ENCODE peak calls at places on chromosomes 6 and 20, in seven cellular contexts. T is esophagus muscularis mucosa; X is body of pancreas; A is CD8-positive, alpha-beta memory T cell; Z is adrenal gland; P is GM23338; K is thyroid gland. L is an unnamed sample. For H3K4me1, the result is how much of the 10 kb centered on the place peaks cover.

GRCh38 chr6:35663447-35664235 is 25.1 kb downstream of the FKBP5 start:
- DNase-seq in X (no peak), A (no peak), Z (no peak), P (peak), T (no peak), K (no peak), L (no peak)

GRCh38 chr6:106757267-106757666 is 127.9 kb downstream of the QRSL1 start:
- DNase-seq in T (no peak), X (no peak), K (no peak), A (no peak), Z (no peak), P (no peak), L (no peak)

GRCh38 chr20:58623579-58624473 is 27.3 kb upstream of the STX16 start:
- DNase-seq in K (no peak), A (no peak), T (no peak), P (no peak), Z (peak), X (peak), L (no peak)

GRCh38 chr6:25612666-25613065 is 39.3 kb upstream of the SCGN start:
- DNase-seq in A (no peak), T (no peak), Z (no peak), K (no peak), X (no peak), P (no peak), L (no peak)

GRCh38 chr6:36387440-36388303 is at the start of gene ETV7:
- DNase-seq in A (peak), Z (peak), T (no peak), K (peak), P (peak), X (peak), L (peak)

GRCh38 chr6:26048590-26048989 is 38.6 kb upstream of the HFE start:
- DNase-seq in Z (no peak), K (no peak), T (no peak), X (no peak), A (no peak), P (no peak), L (no peak)

GRCh38 chr6:10837009-10837691 is 1.2 kb downstream of the MAK start:
- DNase-seq in X (peak), T (no peak), K (peak), P (peak), A (no peak), Z (peak), L (peak)

GRCh38 chr6:166625356-166625755 is 1.7 kb downstream of the RPS6KA2 start:
- DNase-seq in P (no peak), K (peak), A (no peak), Z (no peak), T (no peak), X (no peak), L (no peak)

GRCh38 chr20:9332783-9333482 is 181.5 kb upstream of the LAMP5 start:
- DNase-seq in Z (no peak), P (no peak), A (no peak), T (no peak), K (no peak), X (no peak), L (no peak)

GRCh38 chr6:134195164-134195906 is 122.6 kb downstream of the SGK1 start:
- DNase-seq in P (no peak), X (no peak), A (no peak), T (no peak), Z (no peak), K (no peak), L (no peak)

GRCh38 chr6:155078331-155078745 is 83.2 kb downstream of the TIAM2 start:
- DNase-seq in A (no peak), T (peak), Z (peak), X (no peak), P (no peak), K (peak), L (no peak)

GRCh38 chr20:38645980-38646858 is 44.6 kb downstream of the ARHGAP40 start:
- DNase-seq in K (peak), A (peak), X (peak), Z (peak), P (peak), T (peak), L (peak)

GRCh38 chr20:60297649-60298048 is 339.4 kb downstream of the CDH26 start:
- DNase-seq in X (no peak), A (no peak), T (no peak), P (no peak), K (peak), Z (no peak), L (no peak)

GRCh38 chr6:167225903-167226508 is 65.1 kb upstream of the UNC93A start:
- DNase-seq in P (peak), K (no peak), T (no peak), Z (no peak), X (no peak), A (no peak), L (peak)

GRCh38 chr6:26309731-26310142 is 55.3 kb upstream of the BTN3A2 start:
- DNase-seq in K (no peak), T (no peak), P (no peak), X (no peak), Z (no peak), A (no peak), L (no peak)

GRCh38 chr6:136920858-136921520 is 1.1 kb upstream of the SLC35D3 start:
- DNase-seq in K (no peak), X (peak), Z (no peak), A (no peak), T (peak), P (peak), L (peak)

GRCh38 chr6:154243793-154244768 is 112.5 kb downstream of the IPCEF1 start:
- DNase-seq in Z (no peak), X (no peak), K (no peak), P (no peak), A (no peak), T (no peak), L (no peak)

GRCh38 chr6:161301338-161301737 is 27.5 kb upstream of the AGPAT4 start:
- DNase-seq in T (peak), Z (no peak), A (no peak), X (no peak), P (no peak), K (no peak), L (no peak)

GRCh38 chr20:58630063-58630462 is 21.0 kb upstream of the STX16 start:
- DNase-seq in X (no peak), K (no peak), P (no peak), A (no peak), Z (no peak), T (no peak), L (no peak)

GRCh38 chr20:60976139-60976538 is 275.9 kb upstream of the CDH4 start:
- DNase-seq in A (no peak), T (no peak), P (no peak), X (no peak), K (no peak), Z (no peak), L (no peak)

GRCh38 chr20:58818585-58819285 is 32.0 kb downstream of the GNAS-AS1 start:
- DNase-seq in X (no peak), P (no peak), K (no peak), T (no peak), A (no peak), Z (no peak), L (no peak)

GRCh38 chr6:108684809-108685329 is 124.2 kb downstream of the FOXO3 start:
- DNase-seq in X (no peak), K (no peak), P (no peak), Z (peak), A (no peak), T (no peak), L (no peak)

GRCh38 chr20:61698598-61698960 is 367.1 kb downstream of the TAF4 start:
- DNase-seq in P (no peak), A (no peak), Z (no peak), T (no peak), K (no peak), X (no peak), L (no peak)

GRCh38 chr6:2938632-2939083 is 32.7 kb downstream of the SERPINB6 start:
- DNase-seq in P (peak), Z (no peak), A (no peak), T (no peak), K (no peak), X (peak), L (peak)

GRCh38 chr6:56729719-56730118 is 87.0 kb upstream of the DST start:
- DNase-seq in Z (no peak), T (no peak), P (no peak), X (no peak), K (no peak), A (no peak), L (no peak)

GRCh38 chr6:33822575-33823395 is 19.0 kb upstream of the MLN start:
- DNase-seq in K (peak), X (no peak), A (no peak), Z (no peak), P (peak), T (no peak), L (peak)

GRCh38 chr6:100035873-100036653 is 42.0 kb upstream of the MCHR2 start:
- DNase-seq in Z (no peak), P (no peak), K (no peak), T (no peak), A (no peak), X (no peak), L (no peak)

GRCh38 chr20:6622041-6622440 is 145.4 kb upstream of the BMP2 start:
- DNase-seq in P (no peak), X (no peak), Z (no peak), K (no peak), A (no peak), T (peak), L (no peak)

GRCh38 chr6:106745824-106746610 is 116.6 kb downstream of the QRSL1 start:
- DNase-seq in X (no peak), T (no peak), Z (no peak), K (no peak), A (no peak), P (no peak), L (no peak)

GRCh38 chr6:46967950-46968349 is 46.2 kb upstream of the ADGRF5 start:
- DNase-seq in T (no peak), Z (no peak), X (no peak), K (no peak), P (no peak), A (no peak), L (no peak)

GRCh38 chr6:144597511-144597910 is 312.4 kb downstream of the UTRN start:
- DNase-seq in A (no peak), P (no peak), K (no peak), Z (no peak), T (no peak), X (no peak), L (no peak)

DNA sequence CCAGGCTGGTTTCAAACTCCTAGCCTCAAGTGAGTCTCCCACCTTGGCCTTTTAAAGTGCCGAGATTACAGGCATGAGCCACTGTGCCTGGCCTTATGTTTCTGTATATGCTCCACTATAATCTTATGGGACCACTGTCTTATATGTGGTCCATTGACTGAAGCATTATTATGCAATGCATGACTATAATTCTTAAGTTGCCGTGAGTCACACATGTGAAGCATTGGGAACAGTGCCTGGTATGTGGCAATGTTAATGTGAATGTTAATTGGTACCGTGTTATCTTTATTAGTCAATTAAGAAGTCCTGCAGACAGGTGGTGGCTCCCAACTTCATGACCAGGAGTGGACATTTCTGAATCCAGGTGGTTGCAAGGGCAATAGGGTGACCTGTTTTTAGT is 14.7 kb upstream of the ASXL1 start:
- DNase-seq in P (no peak), T (no peak), X (no peak), K (no peak), Z (peak), A (no peak), L (no peak)
- H3K4me1 ChIP-seq in P (under half), T (under half), X (under half), K (under half), Z (under half), A (under half), L (under half)

GRCh38 chr6:30719791-30720737 is at the start of gene TUBB:
- DNase-seq in A (peak), K (peak), T (peak), Z (peak), P (peak), X (peak), L (peak)
- H3K4me1 ChIP-seq in A (under half), K (under half), T (half or more), Z (under half), P (under half), X (half or more), L (under half)

GRCh38 chr6:27940766-27941165 is 16.3 kb upstream of the OR2B6 start:
- DNase-seq in K (no peak), A (no peak), T (no peak), X (no peak), Z (no peak), P (no peak), L (no peak)
- H3K4me1 ChIP-seq in K (under half), A (under half), T (under half), X (under half), Z (under half), P (under half), L (under half)

DNA sequence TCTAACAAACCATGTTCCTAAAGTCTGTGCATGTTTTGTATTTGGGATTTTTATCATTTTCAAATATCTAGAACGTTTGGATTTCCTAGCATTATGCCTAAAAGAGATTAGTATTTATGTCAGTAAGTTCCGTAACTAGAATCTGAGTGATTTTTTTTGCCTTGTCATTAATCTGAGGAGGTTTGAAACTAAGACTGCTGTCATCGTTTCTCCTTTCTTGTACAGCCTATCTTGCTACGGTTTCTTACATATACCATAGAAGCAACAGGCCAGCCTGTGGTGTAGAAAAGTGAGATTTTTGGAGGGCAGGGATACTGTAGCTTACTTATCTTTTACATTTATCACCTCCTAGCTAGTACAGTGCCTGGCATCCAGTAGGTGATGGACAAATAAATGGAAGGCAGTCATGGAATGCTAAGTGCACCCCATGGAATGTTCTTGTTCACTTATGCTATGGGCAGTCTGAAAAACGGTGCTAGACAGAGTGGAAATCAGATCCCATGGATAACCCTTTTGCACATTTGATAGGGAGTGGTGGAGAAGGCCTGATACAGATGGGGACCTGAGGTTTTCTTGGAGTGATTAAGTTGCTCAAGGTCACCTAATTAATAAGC is 93.9 kb downstream of the ARID1B start:
- DNase-seq in P (no peak), Z (no peak), X (no peak), A (no peak), K (no peak), T (no peak), L (peak)
- H3K4me1 ChIP-seq in P (half or more), Z (under half), X (under half), A (under half), K (half or more), T (half or more), L (under half)

GRCh38 chr20:33790571-33790970 is 20.6 kb upstream of the CHMP4B start:
- DNase-seq in P (no peak), T (no peak), X (peak), K (no peak), A (no peak), Z (no peak), L (no peak)

GRCh38 chr20:33791540-33791939 is 19.6 kb upstream of the CHMP4B start:
- DNase-seq in K (no peak), T (no peak), P (no peak), A (no peak), X (no peak), Z (no peak), L (no peak)

GRCh38 chr20:33791021-33791420 is 20.1 kb upstream of the CHMP4B start:
- DNase-seq in P (no peak), T (no peak), Z (no peak), A (no peak), X (no peak), K (no peak), L (no peak)

GRCh38 chr20:33791959-33792597 is 19.1 kb upstream of the CHMP4B start:
- DNase-seq in Z (no peak), P (peak), T (no peak), X (peak), K (peak), A (peak), L (peak)

DNA sequence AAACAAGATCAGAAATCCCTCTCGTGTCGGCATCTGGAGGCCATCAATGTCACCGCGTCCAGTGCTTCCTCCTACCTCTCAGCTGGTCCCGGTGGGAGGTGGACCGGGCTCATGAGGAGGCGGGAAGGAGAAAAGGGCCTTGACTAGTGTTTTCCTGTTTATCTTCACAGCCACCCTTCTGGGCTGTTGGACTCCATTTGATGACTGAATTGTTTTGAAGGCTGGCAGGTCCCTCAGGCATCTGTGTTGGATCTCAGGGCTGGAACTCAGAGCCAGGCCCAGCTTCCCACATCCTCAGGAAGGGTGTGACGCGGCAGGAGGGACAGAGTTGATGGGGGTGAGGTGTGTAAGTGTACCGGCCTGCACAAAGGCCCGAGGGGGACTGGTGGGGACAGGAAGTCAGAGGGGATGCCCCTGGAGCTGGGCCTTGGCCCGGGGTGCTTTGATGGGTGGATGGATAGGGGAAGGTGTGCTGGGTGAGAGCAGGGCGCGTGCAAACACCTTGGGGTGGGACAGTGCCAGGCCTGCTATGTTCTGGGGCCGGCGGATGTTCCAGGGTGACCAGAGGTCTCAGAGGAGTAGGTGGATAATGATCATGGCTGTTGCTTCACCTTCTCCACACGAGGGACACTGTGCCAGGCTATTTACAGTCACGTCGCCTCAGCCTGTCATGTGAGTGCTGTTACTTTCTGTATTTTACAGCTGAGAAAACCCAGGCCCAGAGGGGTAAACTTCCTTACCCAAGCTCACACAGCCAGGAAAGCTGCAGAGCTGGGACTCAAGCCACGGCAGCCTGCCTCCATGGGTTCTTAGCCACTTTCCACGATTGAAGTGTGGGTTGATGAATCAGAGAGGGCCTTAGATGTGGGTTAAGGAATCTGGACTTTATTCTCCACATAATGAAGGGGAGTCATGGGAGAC is 17.9 kb upstream of the CHMP4B start:
- DNase-seq in K (no peak), X (no peak), Z (no peak), T (no peak), P (no peak), A (no peak), L (no peak)
- H3K4me1 ChIP-seq in K (under half), X (half or more), Z (under half), T (under half), P (under half), A (under half), L (under half)

GRCh38 chr20:19427480-19427879 is 215.0 kb downstream of the SLC24A3 start:
- DNase-seq in X (no peak), Z (no peak), P (peak), K (peak), T (peak), A (no peak), L (no peak)

GRCh38 chr20:19423892-19424620 is 211.6 kb downstream of the SLC24A3 start:
- DNase-seq in X (no peak), T (peak), Z (no peak), P (no peak), A (no peak), K (no peak), L (no peak)

GRCh38 chr20:19423097-19423891 is 210.9 kb downstream of the SLC24A3 start:
- DNase-seq in Z (no peak), A (no peak), X (no peak), P (peak), K (no peak), T (peak), L (peak)

GRCh38 chr20:19427913-19428800 is 215.7 kb downstream of the SLC24A3 start:
- DNase-seq in T (peak), K (peak), X (no peak), P (no peak), A (no peak), Z (no peak), L (no peak)

GRCh38 chr20:19426356-19426755 is 213.9 kb downstream of the SLC24A3 start:
- DNase-seq in X (no peak), P (no peak), T (no peak), A (no peak), Z (no peak), K (no peak), L (no peak)
- H3K4me1 ChIP-seq in X (under half), P (under half), T (under half), A (under half), Z (under half), K (under half), L (under half)